ENCODE peak calls at places on chromosomes 2 and 18, in ten cellular contexts. One of them, this sample, is unnamed.

GRCh38 chr18:48543228-48543627 is 4.4 kb downstream of the CTIF start:
- DNase-seq in coronary artery: no peak
- DNase-seq in fibroblast of lung: no peak
- DNase-seq in transverse colon: no peak
- DNase-seq in GM12865: no peak
- DNase-seq in upper lobe of left lung: no peak
- DNase-seq in A549: no peak
- DNase-seq in pancreas: peak
- DNase-seq in cardiac fibroblast: no peak
- DNase-seq in GM13976: no peak
- DNase-seq in this sample: no peak

GRCh38 chr18:36672437-36673344 is 156.1 kb downstream of the TPGS2 start:
- DNase-seq in coronary artery: no peak
- DNase-seq in fibroblast of lung: peak
- DNase-seq in transverse colon: peak
- DNase-seq in GM12865: peak
- DNase-seq in upper lobe of left lung: peak
- DNase-seq in A549: no peak
- DNase-seq in pancreas: no peak
- DNase-seq in cardiac fibroblast: peak
- DNase-seq in GM13976: no peak
- DNase-seq in this sample: no peak

GRCh38 chr18:70419526-70419925 is 130.7 kb downstream of the SOCS6 start:
- DNase-seq in coronary artery: no peak
- DNase-seq in fibroblast of lung: peak
- DNase-seq in transverse colon: no peak
- DNase-seq in GM12865: no peak
- DNase-seq in upper lobe of left lung: no peak
- DNase-seq in A549: no peak
- DNase-seq in pancreas: no peak
- DNase-seq in cardiac fibroblast: peak
- DNase-seq in GM13976: no peak
- DNase-seq in this sample: no peak

GRCh38 chr18:53698907-53699306 is 525.6 kb downstream of the MBD2 start:
- DNase-seq in coronary artery: no peak
- DNase-seq in fibroblast of lung: no peak
- DNase-seq in transverse colon: peak
- DNase-seq in GM12865: peak
- DNase-seq in upper lobe of left lung: peak
- DNase-seq in A549: peak
- DNase-seq in pancreas: peak
- DNase-seq in cardiac fibroblast: peak
- DNase-seq in GM13976: peak
- DNase-seq in this sample: no peak

GRCh38 chr2:235011607-235011928 is 59.8 kb downstream of the SH3BP4 start:
- DNase-seq in coronary artery: no peak
- DNase-seq in fibroblast of lung: no peak
- DNase-seq in transverse colon: no peak
- DNase-seq in GM12865: no peak
- DNase-seq in upper lobe of left lung: no peak
- DNase-seq in A549: no peak
- DNase-seq in pancreas: no peak
- DNase-seq in cardiac fibroblast: no peak
- DNase-seq in GM13976: no peak
- DNase-seq in this sample: no peak

GRCh38 chr18:24482826-24483225 is 22.4 kb downstream of the HRH4 start:
- DNase-seq in coronary artery: no peak
- DNase-seq in fibroblast of lung: no peak
- DNase-seq in transverse colon: no peak
- DNase-seq in GM12865: no peak
- DNase-seq in upper lobe of left lung: no peak
- DNase-seq in A549: no peak
- DNase-seq in pancreas: no peak
- DNase-seq in cardiac fibroblast: no peak
- DNase-seq in GM13976: no peak
- DNase-seq in this sample: no peak

GRCh38 chr2:144712277-144712944 is 192.5 kb upstream of the ZEB2 start:
- DNase-seq in coronary artery: no peak
- DNase-seq in fibroblast of lung: no peak
- DNase-seq in transverse colon: no peak
- DNase-seq in GM12865: no peak
- DNase-seq in upper lobe of left lung: no peak
- DNase-seq in A549: no peak
- DNase-seq in pancreas: no peak
- DNase-seq in cardiac fibroblast: peak
- DNase-seq in GM13976: no peak
- DNase-seq in this sample: no peak

GRCh38 chr2:28345619-28346018 is 47.0 kb upstream of the FOSL2 start:
- DNase-seq in coronary artery: no peak
- DNase-seq in fibroblast of lung: no peak
- DNase-seq in transverse colon: no peak
- DNase-seq in GM12865: no peak
- DNase-seq in upper lobe of left lung: no peak
- DNase-seq in A549: no peak
- DNase-seq in pancreas: no peak
- DNase-seq in cardiac fibroblast: no peak
- DNase-seq in GM13976: no peak
- DNase-seq in this sample: no peak

GRCh38 chr18:3057526-3057925 is 44.6 kb upstream of the LPIN2 start:
- DNase-seq in coronary artery: no peak
- DNase-seq in fibroblast of lung: no peak
- DNase-seq in transverse colon: no peak
- DNase-seq in GM12865: no peak
- DNase-seq in upper lobe of left lung: no peak
- DNase-seq in A549: no peak
- DNase-seq in pancreas: no peak
- DNase-seq in cardiac fibroblast: no peak
- DNase-seq in GM13976: no peak
- DNase-seq in this sample: no peak

GRCh38 chr2:8090748-8091700 is 590.8 kb upstream of the ID2 start:
- DNase-seq in coronary artery: peak
- DNase-seq in fibroblast of lung: peak
- DNase-seq in transverse colon: peak
- DNase-seq in GM12865: peak
- DNase-seq in upper lobe of left lung: peak
- DNase-seq in A549: peak
- DNase-seq in pancreas: peak
- DNase-seq in cardiac fibroblast: peak
- DNase-seq in GM13976: no peak
- DNase-seq in this sample: no peak

DNA sequence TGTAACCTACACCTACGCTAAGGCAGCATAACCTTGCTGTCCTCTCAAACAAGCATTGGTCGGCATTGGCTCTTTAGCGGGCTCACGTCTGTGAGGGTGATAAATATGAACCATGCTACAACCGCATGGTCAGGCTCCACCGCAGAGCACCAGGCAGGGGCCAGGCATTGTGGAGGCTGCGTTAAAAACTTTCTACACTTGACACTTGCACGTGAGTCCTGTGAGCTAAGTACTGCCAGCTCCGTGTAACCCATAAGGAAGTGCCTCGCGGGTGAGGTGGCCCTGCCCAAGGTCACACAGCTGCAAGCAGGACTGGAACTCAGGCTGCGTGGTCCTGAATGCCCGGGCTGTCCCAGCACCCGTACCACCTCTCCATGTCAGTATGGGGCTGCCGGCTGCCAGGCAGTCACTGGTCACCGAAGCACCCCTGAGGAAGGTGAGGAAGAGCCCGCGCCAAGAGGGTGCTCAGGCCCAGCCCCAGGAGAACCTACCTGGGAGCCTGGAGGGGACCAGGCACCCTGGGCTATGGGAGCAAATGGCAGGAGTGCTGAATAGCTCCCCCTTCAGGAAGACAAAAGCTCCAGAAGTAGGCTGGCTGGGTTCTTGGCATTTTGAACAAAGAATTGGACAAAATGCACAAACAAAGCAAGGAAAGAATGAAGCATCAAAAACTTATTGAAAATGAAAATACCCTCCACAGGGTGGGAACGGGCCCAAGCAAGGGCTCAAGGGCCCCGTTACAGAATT is 271.1 kb upstream of the RAB6C start:
- DNase-seq in coronary artery: no peak
- DNase-seq in fibroblast of lung: no peak
- DNase-seq in transverse colon: no peak
- DNase-seq in GM12865: no peak
- DNase-seq in upper lobe of left lung: no peak
- DNase-seq in A549: no peak
- DNase-seq in pancreas: no peak
- DNase-seq in cardiac fibroblast: no peak
- DNase-seq in GM13976: no peak
- DNase-seq in this sample: no peak
- TF ChIP-seq CTCF in coronary artery: no peak
- TF ChIP-seq CTCF in fibroblast of lung: no peak
- TF ChIP-seq CTCF in transverse colon: no peak
- TF ChIP-seq CTCF in GM12865: no peak
- TF ChIP-seq CTCF in upper lobe of left lung: no peak
- TF ChIP-seq CTCF in A549: no peak
- TF ChIP-seq CTCF in pancreas: no peak
- TF ChIP-seq CTCF in cardiac fibroblast: no peak
- TF ChIP-seq CTCF in GM13976: no peak
- TF ChIP-seq CTCF in this sample: peak

DNA sequence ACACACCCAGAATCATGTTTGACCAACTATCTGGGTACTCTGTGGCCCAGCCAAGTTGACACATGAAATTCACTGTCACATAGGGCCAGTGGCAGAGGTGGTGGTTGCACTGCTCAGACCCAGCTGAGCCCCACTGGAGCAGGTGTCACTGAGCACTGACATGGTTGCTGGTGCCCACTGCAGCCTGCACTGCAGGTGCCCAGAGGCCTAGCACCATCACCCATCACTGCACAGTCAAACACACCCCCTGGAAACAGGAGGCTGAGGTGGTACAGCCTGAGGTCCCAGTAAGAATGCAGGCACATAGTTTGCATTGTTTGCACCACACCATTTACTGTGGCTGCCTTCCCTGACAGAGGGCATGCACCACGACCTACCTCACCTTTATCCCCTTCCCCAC is 278.7 kb upstream of the MGAT5 start:
- DNase-seq in coronary artery: no peak
- DNase-seq in fibroblast of lung: no peak
- DNase-seq in transverse colon: no peak
- DNase-seq in GM12865: no peak
- DNase-seq in upper lobe of left lung: no peak
- DNase-seq in A549: no peak
- DNase-seq in pancreas: no peak
- DNase-seq in cardiac fibroblast: no peak
- DNase-seq in GM13976: no peak
- DNase-seq in this sample: no peak
- TF ChIP-seq CTCF in coronary artery: no peak
- TF ChIP-seq CTCF in fibroblast of lung: no peak
- TF ChIP-seq CTCF in transverse colon: no peak
- TF ChIP-seq CTCF in GM12865: no peak
- TF ChIP-seq CTCF in upper lobe of left lung: no peak
- TF ChIP-seq CTCF in A549: no peak
- TF ChIP-seq CTCF in pancreas: no peak
- TF ChIP-seq CTCF in cardiac fibroblast: no peak
- TF ChIP-seq CTCF in GM13976: no peak
- TF ChIP-seq CTCF in this sample: no peak

DNA sequence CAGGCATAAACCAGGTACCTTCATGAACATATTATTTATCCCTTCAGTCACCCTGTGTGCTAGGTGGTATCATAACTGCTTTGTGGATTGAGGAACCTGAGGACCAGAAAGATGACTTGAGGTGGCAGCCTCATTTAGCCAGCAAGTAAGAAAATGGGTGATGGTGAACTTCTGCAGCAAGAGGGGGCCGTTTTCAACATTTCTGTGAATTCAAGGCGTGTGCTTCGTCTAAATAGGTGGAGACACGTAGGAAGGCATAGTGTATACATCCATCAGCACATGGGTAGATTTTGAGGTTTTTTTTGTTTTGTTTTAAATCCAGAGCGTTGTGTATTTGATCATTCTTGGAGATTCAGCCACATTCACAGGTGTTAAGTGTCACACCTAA is 118.7 kb downstream of the SPTBN1 start:
- DNase-seq in coronary artery: no peak
- DNase-seq in fibroblast of lung: no peak
- DNase-seq in transverse colon: no peak
- DNase-seq in GM12865: no peak
- DNase-seq in upper lobe of left lung: no peak
- DNase-seq in A549: no peak
- DNase-seq in pancreas: no peak
- DNase-seq in cardiac fibroblast: no peak
- DNase-seq in GM13976: no peak
- DNase-seq in this sample: no peak
- TF ChIP-seq CTCF in coronary artery: no peak
- TF ChIP-seq CTCF in fibroblast of lung: no peak
- TF ChIP-seq CTCF in transverse colon: no peak
- TF ChIP-seq CTCF in GM12865: no peak
- TF ChIP-seq CTCF in upper lobe of left lung: no peak
- TF ChIP-seq CTCF in A549: no peak
- TF ChIP-seq CTCF in pancreas: no peak
- TF ChIP-seq CTCF in cardiac fibroblast: no peak
- TF ChIP-seq CTCF in GM13976: no peak
- TF ChIP-seq CTCF in this sample: no peak

GRCh38 chr2:84854835-84855234 is 26.0 kb downstream of the TRABD2A start:
- DNase-seq in coronary artery: no peak
- DNase-seq in fibroblast of lung: no peak
- DNase-seq in transverse colon: no peak
- DNase-seq in GM12865: no peak
- DNase-seq in upper lobe of left lung: no peak
- DNase-seq in A549: no peak
- DNase-seq in pancreas: no peak
- DNase-seq in cardiac fibroblast: no peak
- DNase-seq in GM13976: no peak
- DNase-seq in this sample: no peak

GRCh38 chr2:84855730-84856129 is 25.2 kb downstream of the TRABD2A start:
- DNase-seq in coronary artery: no peak
- DNase-seq in fibroblast of lung: no peak
- DNase-seq in transverse colon: no peak
- DNase-seq in GM12865: no peak
- DNase-seq in upper lobe of left lung: no peak
- DNase-seq in A549: no peak
- DNase-seq in pancreas: no peak
- DNase-seq in cardiac fibroblast: no peak
- DNase-seq in GM13976: no peak
- DNase-seq in this sample: no peak

GRCh38 chr2:84857566-84857965 is 23.3 kb downstream of the TRABD2A start:
- DNase-seq in coronary artery: no peak
- DNase-seq in fibroblast of lung: no peak
- DNase-seq in transverse colon: no peak
- DNase-seq in GM12865: no peak
- DNase-seq in upper lobe of left lung: no peak
- DNase-seq in A549: no peak
- DNase-seq in pancreas: no peak
- DNase-seq in cardiac fibroblast: no peak
- DNase-seq in GM13976: no peak
- DNase-seq in this sample: no peak

GRCh38 chr2:84856785-84857184 is 24.1 kb downstream of the TRABD2A start:
- DNase-seq in coronary artery: no peak
- DNase-seq in fibroblast of lung: no peak
- DNase-seq in transverse colon: peak
- DNase-seq in GM12865: peak
- DNase-seq in upper lobe of left lung: no peak
- DNase-seq in A549: no peak
- DNase-seq in pancreas: no peak
- DNase-seq in cardiac fibroblast: no peak
- DNase-seq in GM13976: no peak
- DNase-seq in this sample: no peak

DNA sequence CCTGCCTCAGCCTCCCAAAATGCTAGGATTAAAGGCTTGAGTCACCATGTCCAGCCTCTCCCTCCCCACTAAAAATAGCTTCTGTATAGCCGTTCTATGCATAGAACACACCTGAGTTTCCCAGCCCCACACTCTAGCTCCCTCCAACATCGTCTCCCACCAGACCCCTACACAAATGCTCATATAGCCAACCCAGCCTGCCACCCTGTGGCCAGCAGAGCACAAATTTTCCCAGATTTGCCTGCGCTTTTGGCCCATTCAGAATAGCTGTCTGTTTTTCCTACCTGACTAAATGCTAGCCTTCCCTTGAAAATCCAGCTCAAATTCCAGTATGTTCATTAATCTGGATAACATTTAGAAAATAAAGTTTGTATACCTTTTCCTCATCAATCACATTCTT is 22.8 kb downstream of the TRABD2A start:
- DNase-seq in coronary artery: no peak
- DNase-seq in fibroblast of lung: no peak
- DNase-seq in transverse colon: no peak
- DNase-seq in GM12865: no peak
- DNase-seq in upper lobe of left lung: no peak
- DNase-seq in A549: no peak
- DNase-seq in pancreas: no peak
- DNase-seq in cardiac fibroblast: no peak
- DNase-seq in GM13976: no peak
- DNase-seq in this sample: no peak
- TF ChIP-seq CTCF in coronary artery: no peak
- TF ChIP-seq CTCF in fibroblast of lung: peak
- TF ChIP-seq CTCF in transverse colon: no peak
- TF ChIP-seq CTCF in GM12865: peak
- TF ChIP-seq CTCF in upper lobe of left lung: no peak
- TF ChIP-seq CTCF in A549: no peak
- TF ChIP-seq CTCF in pancreas: no peak
- TF ChIP-seq CTCF in cardiac fibroblast: no peak
- TF ChIP-seq CTCF in GM13976: no peak
- TF ChIP-seq CTCF in this sample: peak

This sample was measured in type B pancreatic cell.